ENCODE peak calls at places on chromosomes 12 and 14, in seven cellular contexts. One of them, this sample, is unnamed.

GRCh38 chr14:100761481-100761880 is 34.8 kb downstream of the DLK1 start:
- DNase-seq in stomach: no peak
- DNase-seq in hepatocyte: no peak
- DNase-seq in A549: peak
- DNase-seq in naive thymus-derived CD4-positive, alpha-beta T cell: no peak
- DNase-seq in CD8-positive, alpha-beta memory T cell: no peak
- DNase-seq in endothelial cell of umbilical vein: peak
- DNase-seq in this sample: no peak

GRCh38 chr12:74538491-74539258 is 1.0 kb downstream of the ATXN7L3B start:
- DNase-seq in stomach: no peak
- DNase-seq in hepatocyte: peak
- DNase-seq in A549: peak
- DNase-seq in naive thymus-derived CD4-positive, alpha-beta T cell: peak
- DNase-seq in CD8-positive, alpha-beta memory T cell: peak
- DNase-seq in endothelial cell of umbilical vein: peak
- DNase-seq in this sample: peak

GRCh38 chr14:101248056-101248725 is 313.1 kb upstream of the DIO3 start:
- DNase-seq in stomach: no peak
- DNase-seq in hepatocyte: no peak
- DNase-seq in A549: no peak
- DNase-seq in naive thymus-derived CD4-positive, alpha-beta T cell: no peak
- DNase-seq in CD8-positive, alpha-beta memory T cell: no peak
- DNase-seq in endothelial cell of umbilical vein: no peak
- DNase-seq in this sample: no peak

GRCh38 chr14:52918486-52918885 is 32.4 kb downstream of the FERMT2 start:
- DNase-seq in stomach: no peak
- DNase-seq in hepatocyte: no peak
- DNase-seq in A549: peak
- DNase-seq in naive thymus-derived CD4-positive, alpha-beta T cell: peak
- DNase-seq in CD8-positive, alpha-beta memory T cell: peak
- DNase-seq in endothelial cell of umbilical vein: peak
- DNase-seq in this sample: peak

GRCh38 chr14:99028521-99028920 is 243.5 kb downstream of the BCL11B start:
- DNase-seq in stomach: no peak
- DNase-seq in hepatocyte: no peak
- DNase-seq in A549: no peak
- DNase-seq in naive thymus-derived CD4-positive, alpha-beta T cell: no peak
- DNase-seq in CD8-positive, alpha-beta memory T cell: no peak
- DNase-seq in endothelial cell of umbilical vein: no peak
- DNase-seq in this sample: no peak

GRCh38 chr12:593396-593976 is 69.8 kb downstream of the NINJ2 start:
- DNase-seq in stomach: no peak
- DNase-seq in hepatocyte: no peak
- DNase-seq in A549: no peak
- DNase-seq in naive thymus-derived CD4-positive, alpha-beta T cell: no peak
- DNase-seq in CD8-positive, alpha-beta memory T cell: no peak
- DNase-seq in endothelial cell of umbilical vein: no peak
- DNase-seq in this sample: no peak

GRCh38 chr14:84584526-84584925 is 945.4 kb upstream of the FLRT2 start:
- DNase-seq in stomach: no peak
- DNase-seq in hepatocyte: no peak
- DNase-seq in A549: no peak
- DNase-seq in naive thymus-derived CD4-positive, alpha-beta T cell: no peak
- DNase-seq in CD8-positive, alpha-beta memory T cell: no peak
- DNase-seq in endothelial cell of umbilical vein: no peak
- DNase-seq in this sample: no peak

GRCh38 chr12:106090586-106091411 is 48.0 kb downstream of the NUAK1 start:
- DNase-seq in stomach: no peak
- DNase-seq in hepatocyte: peak
- DNase-seq in A549: no peak
- DNase-seq in naive thymus-derived CD4-positive, alpha-beta T cell: no peak
- DNase-seq in CD8-positive, alpha-beta memory T cell: no peak
- DNase-seq in endothelial cell of umbilical vein: peak
- DNase-seq in this sample: no peak

GRCh38 chr14:44778562-44778961 is 183.2 kb downstream of the KLHL28 start:
- DNase-seq in stomach: no peak
- DNase-seq in hepatocyte: peak
- DNase-seq in A549: no peak
- DNase-seq in naive thymus-derived CD4-positive, alpha-beta T cell: no peak
- DNase-seq in CD8-positive, alpha-beta memory T cell: no peak
- DNase-seq in endothelial cell of umbilical vein: no peak
- DNase-seq in this sample: no peak

GRCh38 chr14:105323663-105324062 is 9.1 kb downstream of the PACS2 start:
- DNase-seq in stomach: no peak
- DNase-seq in hepatocyte: no peak
- DNase-seq in A549: no peak
- DNase-seq in naive thymus-derived CD4-positive, alpha-beta T cell: no peak
- DNase-seq in CD8-positive, alpha-beta memory T cell: no peak
- DNase-seq in endothelial cell of umbilical vein: no peak
- DNase-seq in this sample: no peak

GRCh38 chr14:103347091-103347815 is 13.2 kb downstream of the EIF5 start:
- DNase-seq in stomach: no peak
- DNase-seq in hepatocyte: peak
- DNase-seq in A549: no peak
- DNase-seq in naive thymus-derived CD4-positive, alpha-beta T cell: no peak
- DNase-seq in CD8-positive, alpha-beta memory T cell: no peak
- DNase-seq in endothelial cell of umbilical vein: no peak
- DNase-seq in this sample: no peak

GRCh38 chr12:28909291-28909690 is 239.8 kb upstream of the FAR2 start:
- DNase-seq in stomach: no peak
- DNase-seq in hepatocyte: no peak
- DNase-seq in A549: no peak
- DNase-seq in naive thymus-derived CD4-positive, alpha-beta T cell: no peak
- DNase-seq in CD8-positive, alpha-beta memory T cell: no peak
- DNase-seq in endothelial cell of umbilical vein: no peak
- DNase-seq in this sample: no peak

GRCh38 chr12:81610955-81611889 is 147.9 kb downstream of the PPFIA2 start:
- DNase-seq in stomach: no peak
- DNase-seq in hepatocyte: peak
- DNase-seq in A549: peak
- DNase-seq in naive thymus-derived CD4-positive, alpha-beta T cell: no peak
- DNase-seq in CD8-positive, alpha-beta memory T cell: no peak
- DNase-seq in endothelial cell of umbilical vein: peak
- DNase-seq in this sample: no peak

GRCh38 chr12:52035926-52036325 is 15.3 kb upstream of the NR4A1 start:
- DNase-seq in stomach: no peak
- DNase-seq in hepatocyte: no peak
- DNase-seq in A549: no peak
- DNase-seq in naive thymus-derived CD4-positive, alpha-beta T cell: no peak
- DNase-seq in CD8-positive, alpha-beta memory T cell: no peak
- DNase-seq in endothelial cell of umbilical vein: no peak
- DNase-seq in this sample: no peak

GRCh38 chr12:65937806-65938205 is 113.5 kb downstream of the HMGA2 start:
- DNase-seq in stomach: no peak
- DNase-seq in hepatocyte: no peak
- DNase-seq in A549: no peak
- DNase-seq in naive thymus-derived CD4-positive, alpha-beta T cell: no peak
- DNase-seq in CD8-positive, alpha-beta memory T cell: no peak
- DNase-seq in endothelial cell of umbilical vein: no peak
- DNase-seq in this sample: no peak

GRCh38 chr12:100114574-100114973 is 28.1 kb downstream of the BLTP3B start:
- DNase-seq in stomach: no peak
- DNase-seq in hepatocyte: no peak
- DNase-seq in A549: no peak
- DNase-seq in naive thymus-derived CD4-positive, alpha-beta T cell: no peak
- DNase-seq in CD8-positive, alpha-beta memory T cell: no peak
- DNase-seq in endothelial cell of umbilical vein: no peak
- DNase-seq in this sample: no peak

GRCh38 chr14:55240526-55241178 is 30.6 kb upstream of the FBXO34 start:
- DNase-seq in stomach: no peak
- DNase-seq in hepatocyte: peak
- DNase-seq in A549: no peak
- DNase-seq in naive thymus-derived CD4-positive, alpha-beta T cell: no peak
- DNase-seq in CD8-positive, alpha-beta memory T cell: no peak
- DNase-seq in endothelial cell of umbilical vein: no peak
- DNase-seq in this sample: no peak

GRCh38 chr12:131002271-131002670 is 48.6 kb downstream of the ADGRD1 start:
- DNase-seq in stomach: no peak
- DNase-seq in hepatocyte: no peak
- DNase-seq in A549: no peak
- DNase-seq in naive thymus-derived CD4-positive, alpha-beta T cell: no peak
- DNase-seq in CD8-positive, alpha-beta memory T cell: no peak
- DNase-seq in endothelial cell of umbilical vein: no peak
- DNase-seq in this sample: no peak

GRCh38 chr14:73059326-73059725 is 992 bp downstream of the RBM25 start:
- DNase-seq in stomach: no peak
- DNase-seq in hepatocyte: peak
- DNase-seq in A549: peak
- DNase-seq in naive thymus-derived CD4-positive, alpha-beta T cell: no peak
- DNase-seq in CD8-positive, alpha-beta memory T cell: no peak
- DNase-seq in endothelial cell of umbilical vein: peak
- DNase-seq in this sample: no peak

GRCh38 chr12:28172434-28173030 is 17.7 kb upstream of the CCDC91 start:
- DNase-seq in stomach: peak
- DNase-seq in hepatocyte: peak
- DNase-seq in A549: peak
- DNase-seq in naive thymus-derived CD4-positive, alpha-beta T cell: no peak
- DNase-seq in CD8-positive, alpha-beta memory T cell: no peak
- DNase-seq in endothelial cell of umbilical vein: peak
- DNase-seq in this sample: no peak

GRCh38 chr14:92472860-92473259 is 40.7 kb upstream of the RIN3 start:
- DNase-seq in stomach: no peak
- DNase-seq in hepatocyte: no peak
- DNase-seq in A549: no peak
- DNase-seq in naive thymus-derived CD4-positive, alpha-beta T cell: no peak
- DNase-seq in CD8-positive, alpha-beta memory T cell: no peak
- DNase-seq in endothelial cell of umbilical vein: no peak
- DNase-seq in this sample: no peak
- H3K27ac ChIP-seq in stomach: no peak
- H3K27ac ChIP-seq in hepatocyte: peak
- H3K27ac ChIP-seq in A549: peak
- H3K27ac ChIP-seq in naive thymus-derived CD4-positive, alpha-beta T cell: no peak
- H3K27ac ChIP-seq in CD8-positive, alpha-beta memory T cell: no peak
- H3K27ac ChIP-seq in endothelial cell of umbilical vein: no peak
- H3K27ac ChIP-seq in this sample: no peak

DNA sequence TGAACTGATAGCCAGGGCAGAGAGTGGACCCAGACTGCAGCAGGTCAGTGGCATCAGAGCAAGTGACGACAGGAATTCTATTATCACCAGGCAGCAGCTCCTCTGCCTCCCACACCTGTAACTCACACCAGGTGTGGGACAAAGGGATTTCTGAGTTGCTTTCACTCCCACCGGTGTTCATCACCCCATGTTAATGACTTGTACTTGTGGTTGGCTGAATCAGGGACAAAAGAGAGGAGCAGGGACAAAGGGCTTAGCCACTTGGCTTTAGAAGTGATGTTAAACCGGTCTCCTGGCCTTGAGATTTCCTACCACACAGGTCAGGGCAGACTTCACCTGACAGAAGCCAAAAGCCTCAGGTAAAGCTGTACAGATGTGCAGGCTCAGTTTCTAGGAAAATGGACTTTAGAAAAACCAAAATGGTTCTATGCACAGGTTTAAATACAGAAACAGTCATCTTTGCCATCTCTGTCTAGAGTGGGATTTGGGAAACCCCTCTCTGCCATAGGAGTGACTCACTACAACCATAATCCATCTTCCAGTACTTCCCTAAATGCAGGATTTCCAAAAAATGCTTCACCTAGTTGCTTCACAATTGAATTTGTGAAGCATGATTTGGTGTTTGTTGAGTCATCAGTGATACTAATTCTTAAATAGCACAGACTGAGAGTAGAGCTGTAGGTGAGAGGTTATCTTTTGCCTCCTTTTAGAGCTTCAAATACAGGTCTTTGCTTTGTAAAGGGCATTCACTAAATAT is 158.5 kb downstream of the PRKCH start:
- DNase-seq in stomach: no peak
- DNase-seq in hepatocyte: no peak
- DNase-seq in A549: no peak
- DNase-seq in naive thymus-derived CD4-positive, alpha-beta T cell: no peak
- DNase-seq in CD8-positive, alpha-beta memory T cell: no peak
- DNase-seq in endothelial cell of umbilical vein: peak
- DNase-seq in this sample: no peak
- H3K27ac ChIP-seq in stomach: peak
- H3K27ac ChIP-seq in hepatocyte: no peak
- H3K27ac ChIP-seq in A549: peak
- H3K27ac ChIP-seq in naive thymus-derived CD4-positive, alpha-beta T cell: peak
- H3K27ac ChIP-seq in CD8-positive, alpha-beta memory T cell: peak
- H3K27ac ChIP-seq in endothelial cell of umbilical vein: no peak
- H3K27ac ChIP-seq in this sample: peak

GRCh38 chr14:59727073-59727661 is 143.4 kb downstream of the RTN1 start:
- DNase-seq in stomach: no peak
- DNase-seq in hepatocyte: no peak
- DNase-seq in A549: no peak
- DNase-seq in naive thymus-derived CD4-positive, alpha-beta T cell: no peak
- DNase-seq in CD8-positive, alpha-beta memory T cell: no peak
- DNase-seq in endothelial cell of umbilical vein: no peak
- DNase-seq in this sample: no peak

DNA sequence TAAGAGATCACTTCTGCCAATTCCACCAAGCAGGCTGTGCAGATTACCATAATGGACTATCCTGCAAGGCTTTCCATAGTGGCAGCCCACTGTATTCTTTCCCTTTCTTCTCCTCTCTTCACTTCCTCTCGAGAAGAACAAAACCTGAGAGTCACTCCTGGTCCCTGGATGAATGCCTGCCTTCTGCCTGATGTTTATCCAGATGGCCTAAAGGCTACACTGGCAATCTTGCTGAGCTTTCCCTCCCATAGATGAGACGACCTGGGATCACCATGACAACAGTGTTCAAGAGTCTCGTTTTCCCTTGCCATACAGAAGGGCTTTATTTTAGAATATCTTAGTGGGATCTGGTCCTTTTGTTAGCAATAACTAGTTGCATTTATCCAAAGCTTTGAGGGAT is 142.3 kb downstream of the RTN1 start:
- DNase-seq in stomach: no peak
- DNase-seq in hepatocyte: no peak
- DNase-seq in A549: no peak
- DNase-seq in naive thymus-derived CD4-positive, alpha-beta T cell: no peak
- DNase-seq in CD8-positive, alpha-beta memory T cell: no peak
- DNase-seq in endothelial cell of umbilical vein: no peak
- DNase-seq in this sample: no peak
- H3K27ac ChIP-seq in stomach: no peak
- H3K27ac ChIP-seq in hepatocyte: no peak
- H3K27ac ChIP-seq in A549: no peak
- H3K27ac ChIP-seq in naive thymus-derived CD4-positive, alpha-beta T cell: no peak
- H3K27ac ChIP-seq in CD8-positive, alpha-beta memory T cell: no peak
- H3K27ac ChIP-seq in endothelial cell of umbilical vein: no peak
- H3K27ac ChIP-seq in this sample: no peak

GRCh38 chr12:47717046-47717442 is 8.2 kb downstream of the ENDOU start:
- DNase-seq in stomach: no peak
- DNase-seq in hepatocyte: no peak
- DNase-seq in A549: no peak
- DNase-seq in naive thymus-derived CD4-positive, alpha-beta T cell: no peak
- DNase-seq in CD8-positive, alpha-beta memory T cell: no peak
- DNase-seq in endothelial cell of umbilical vein: no peak
- DNase-seq in this sample: no peak

GRCh38 chr12:47717443-47718193 is 7.7 kb downstream of the ENDOU start:
- DNase-seq in stomach: peak
- DNase-seq in hepatocyte: peak
- DNase-seq in A549: peak
- DNase-seq in naive thymus-derived CD4-positive, alpha-beta T cell: peak
- DNase-seq in CD8-positive, alpha-beta memory T cell: peak
- DNase-seq in endothelial cell of umbilical vein: peak
- DNase-seq in this sample: peak

GRCh38 chr12:47715877-47716548 is 9.3 kb downstream of the ENDOU start:
- DNase-seq in stomach: no peak
- DNase-seq in hepatocyte: no peak
- DNase-seq in A549: no peak
- DNase-seq in naive thymus-derived CD4-positive, alpha-beta T cell: no peak
- DNase-seq in CD8-positive, alpha-beta memory T cell: no peak
- DNase-seq in endothelial cell of umbilical vein: no peak
- DNase-seq in this sample: no peak

GRCh38 chr12:47714823-47715386 is 9.1 kb upstream of the RPAP3 start:
- DNase-seq in stomach: no peak
- DNase-seq in hepatocyte: no peak
- DNase-seq in A549: no peak
- DNase-seq in naive thymus-derived CD4-positive, alpha-beta T cell: no peak
- DNase-seq in CD8-positive, alpha-beta memory T cell: no peak
- DNase-seq in endothelial cell of umbilical vein: no peak
- DNase-seq in this sample: no peak

GRCh38 chr12:47715393-47715876 is 9.6 kb upstream of the RPAP3 start:
- DNase-seq in stomach: peak
- DNase-seq in hepatocyte: peak
- DNase-seq in A549: peak
- DNase-seq in naive thymus-derived CD4-positive, alpha-beta T cell: peak
- DNase-seq in CD8-positive, alpha-beta memory T cell: peak
- DNase-seq in endothelial cell of umbilical vein: peak
- DNase-seq in this sample: peak
- H3K27ac ChIP-seq in stomach: peak
- H3K27ac ChIP-seq in hepatocyte: no peak
- H3K27ac ChIP-seq in A549: no peak
- H3K27ac ChIP-seq in naive thymus-derived CD4-positive, alpha-beta T cell: no peak
- H3K27ac ChIP-seq in CD8-positive, alpha-beta memory T cell: no peak
- H3K27ac ChIP-seq in endothelial cell of umbilical vein: no peak
- H3K27ac ChIP-seq in this sample: no peak

This sample was measured in CD4-positive, alpha-beta memory T cell.